ENCODE peak calls at places on chromosomes 2 and 18, in nine cellular contexts. One of them, this sample, is unnamed.

GRCh38 chr2:234633581-234634230 is 136.8 kb upstream of the ARL4C start:
- DNase-seq in thyroid gland: no peak
- DNase-seq in heart right ventricle: no peak
- DNase-seq in AG04450: no peak
- DNase-seq in SK-N-SH: no peak
- DNase-seq in BJ: no peak
- DNase-seq in fibroblast of the aortic adventitia: no peak
- DNase-seq in cardiac fibroblast: no peak
- DNase-seq in choroid plexus epithelial cell: no peak
- DNase-seq in this sample: no peak

GRCh38 chr2:68302281-68302680 is 17.5 kb downstream of the CNRIP1 start:
- DNase-seq in thyroid gland: no peak
- DNase-seq in choroid plexus epithelial cell: no peak
- DNase-seq in heart right ventricle: no peak
- DNase-seq in fibroblast of the aortic adventitia: peak
- DNase-seq in BJ: no peak
- DNase-seq in cardiac fibroblast: peak
- DNase-seq in AG04450: no peak
- DNase-seq in SK-N-SH: peak
- DNase-seq in this sample: no peak

GRCh38 chr2:42238644-42239288 is 69.6 kb downstream of the EML4 start:
- DNase-seq in AG04450: no peak
- DNase-seq in BJ: no peak
- DNase-seq in fibroblast of the aortic adventitia: peak
- DNase-seq in heart right ventricle: peak
- DNase-seq in thyroid gland: peak
- DNase-seq in SK-N-SH: no peak
- DNase-seq in cardiac fibroblast: peak
- DNase-seq in choroid plexus epithelial cell: no peak
- DNase-seq in this sample: peak

GRCh38 chr18:46842583-46842982 is 74.7 kb downstream of the PIAS2 start:
- DNase-seq in thyroid gland: no peak
- DNase-seq in cardiac fibroblast: no peak
- DNase-seq in AG04450: no peak
- DNase-seq in BJ: no peak
- DNase-seq in SK-N-SH: no peak
- DNase-seq in fibroblast of the aortic adventitia: no peak
- DNase-seq in choroid plexus epithelial cell: no peak
- DNase-seq in heart right ventricle: no peak
- DNase-seq in this sample: no peak

GRCh38 chr18:48348739-48349138 is 60.4 kb downstream of the ZBTB7C start:
- DNase-seq in AG04450: no peak
- DNase-seq in thyroid gland: peak
- DNase-seq in SK-N-SH: no peak
- DNase-seq in fibroblast of the aortic adventitia: no peak
- DNase-seq in cardiac fibroblast: no peak
- DNase-seq in choroid plexus epithelial cell: no peak
- DNase-seq in BJ: no peak
- DNase-seq in heart right ventricle: no peak
- DNase-seq in this sample: no peak

GRCh38 chr2:174487536-174488162 is 820 bp upstream of the GPR155 start:
- DNase-seq in AG04450: no peak
- DNase-seq in SK-N-SH: peak
- DNase-seq in BJ: no peak
- DNase-seq in heart right ventricle: no peak
- DNase-seq in fibroblast of the aortic adventitia: no peak
- DNase-seq in thyroid gland: no peak
- DNase-seq in cardiac fibroblast: no peak
- DNase-seq in choroid plexus epithelial cell: no peak
- DNase-seq in this sample: no peak

GRCh38 chr2:120228503-120228902 is 5.3 kb upstream of the TMEM185B start:
- DNase-seq in cardiac fibroblast: no peak
- DNase-seq in SK-N-SH: no peak
- DNase-seq in fibroblast of the aortic adventitia: no peak
- DNase-seq in heart right ventricle: no peak
- DNase-seq in BJ: no peak
- DNase-seq in choroid plexus epithelial cell: no peak
- DNase-seq in thyroid gland: no peak
- DNase-seq in AG04450: no peak
- DNase-seq in this sample: peak

GRCh38 chr2:10043256-10043905 is at the start of gene KLF11:
- DNase-seq in thyroid gland: peak
- DNase-seq in cardiac fibroblast: peak
- DNase-seq in heart right ventricle: peak
- DNase-seq in fibroblast of the aortic adventitia: peak
- DNase-seq in AG04450: no peak
- DNase-seq in BJ: no peak
- DNase-seq in choroid plexus epithelial cell: peak
- DNase-seq in SK-N-SH: peak
- DNase-seq in this sample: peak

GRCh38 chr2:45755585-45756330 is 104.3 kb downstream of the PRKCE start:
- DNase-seq in AG04450: no peak
- DNase-seq in cardiac fibroblast: peak
- DNase-seq in thyroid gland: no peak
- DNase-seq in heart right ventricle: no peak
- DNase-seq in SK-N-SH: no peak
- DNase-seq in choroid plexus epithelial cell: peak
- DNase-seq in BJ: peak
- DNase-seq in fibroblast of the aortic adventitia: peak
- DNase-seq in this sample: no peak

GRCh38 chr2:239292531-239292930 is 108.3 kb downstream of the HDAC4 start:
- DNase-seq in heart right ventricle: no peak
- DNase-seq in cardiac fibroblast: no peak
- DNase-seq in SK-N-SH: no peak
- DNase-seq in fibroblast of the aortic adventitia: no peak
- DNase-seq in thyroid gland: no peak
- DNase-seq in AG04450: no peak
- DNase-seq in BJ: no peak
- DNase-seq in choroid plexus epithelial cell: no peak
- DNase-seq in this sample: no peak

GRCh38 chr2:152740743-152741328 is 22.4 kb downstream of the ARL6IP6 start:
- DNase-seq in heart right ventricle: no peak
- DNase-seq in BJ: peak
- DNase-seq in cardiac fibroblast: peak
- DNase-seq in thyroid gland: no peak
- DNase-seq in choroid plexus epithelial cell: peak
- DNase-seq in AG04450: peak
- DNase-seq in SK-N-SH: peak
- DNase-seq in fibroblast of the aortic adventitia: peak
- DNase-seq in this sample: peak

GRCh38 chr18:45775726-45776125 is 49.7 kb upstream of the SIGLEC15 start:
- DNase-seq in BJ: no peak
- DNase-seq in fibroblast of the aortic adventitia: no peak
- DNase-seq in SK-N-SH: peak
- DNase-seq in heart right ventricle: no peak
- DNase-seq in AG04450: no peak
- DNase-seq in thyroid gland: no peak
- DNase-seq in cardiac fibroblast: no peak
- DNase-seq in choroid plexus epithelial cell: no peak
- DNase-seq in this sample: no peak
- H3K4me3 ChIP-seq in BJ: peak
- H3K4me3 ChIP-seq in fibroblast of the aortic adventitia: peak
- H3K4me3 ChIP-seq in SK-N-SH: peak
- H3K4me3 ChIP-seq in heart right ventricle: peak
- H3K4me3 ChIP-seq in AG04450: peak
- H3K4me3 ChIP-seq in thyroid gland: peak
- H3K4me3 ChIP-seq in cardiac fibroblast: peak
- H3K4me3 ChIP-seq in choroid plexus epithelial cell: peak
- H3K4me3 ChIP-seq in this sample: peak

GRCh38 chr18:75241705-75242104 is 31.1 kb downstream of the TSHZ1 start:
- DNase-seq in thyroid gland: no peak
- DNase-seq in SK-N-SH: no peak
- DNase-seq in AG04450: no peak
- DNase-seq in heart right ventricle: no peak
- DNase-seq in fibroblast of the aortic adventitia: no peak
- DNase-seq in BJ: no peak
- DNase-seq in cardiac fibroblast: no peak
- DNase-seq in choroid plexus epithelial cell: no peak
- DNase-seq in this sample: no peak

GRCh38 chr18:75247601-75248421 is 37.2 kb downstream of the TSHZ1 start:
- DNase-seq in AG04450: no peak
- DNase-seq in fibroblast of the aortic adventitia: peak
- DNase-seq in BJ: no peak
- DNase-seq in thyroid gland: no peak
- DNase-seq in heart right ventricle: peak
- DNase-seq in choroid plexus epithelial cell: peak
- DNase-seq in cardiac fibroblast: peak
- DNase-seq in SK-N-SH: no peak
- DNase-seq in this sample: peak

GRCh38 chr18:75244914-75245313 is 34.3 kb downstream of the TSHZ1 start:
- DNase-seq in thyroid gland: no peak
- DNase-seq in heart right ventricle: no peak
- DNase-seq in cardiac fibroblast: no peak
- DNase-seq in choroid plexus epithelial cell: no peak
- DNase-seq in BJ: no peak
- DNase-seq in SK-N-SH: peak
- DNase-seq in fibroblast of the aortic adventitia: no peak
- DNase-seq in AG04450: no peak
- DNase-seq in this sample: no peak

GRCh38 chr18:75247041-75247551 is 36.5 kb downstream of the TSHZ1 start:
- DNase-seq in choroid plexus epithelial cell: peak
- DNase-seq in SK-N-SH: peak
- DNase-seq in thyroid gland: no peak
- DNase-seq in heart right ventricle: no peak
- DNase-seq in cardiac fibroblast: peak
- DNase-seq in BJ: no peak
- DNase-seq in AG04450: no peak
- DNase-seq in fibroblast of the aortic adventitia: peak
- DNase-seq in this sample: peak

GRCh38 chr18:75244336-75244735 is 33.7 kb downstream of the TSHZ1 start:
- DNase-seq in heart right ventricle: no peak
- DNase-seq in SK-N-SH: peak
- DNase-seq in AG04450: no peak
- DNase-seq in cardiac fibroblast: no peak
- DNase-seq in choroid plexus epithelial cell: no peak
- DNase-seq in fibroblast of the aortic adventitia: no peak
- DNase-seq in thyroid gland: no peak
- DNase-seq in BJ: no peak
- DNase-seq in this sample: no peak
- TF ChIP-seq CTCF in heart right ventricle: peak
- TF ChIP-seq CTCF in SK-N-SH: peak
- TF ChIP-seq CTCF in AG04450: no peak
- TF ChIP-seq CTCF in cardiac fibroblast: no peak
- TF ChIP-seq CTCF in choroid plexus epithelial cell: no peak
- TF ChIP-seq CTCF in fibroblast of the aortic adventitia: no peak
- TF ChIP-seq CTCF in thyroid gland: no peak
- TF ChIP-seq CTCF in BJ: peak
- TF ChIP-seq CTCF in this sample: no peak

GRCh38 chr2:197276156-197276555 is 34.4 kb downstream of the ANKRD44 start:
- DNase-seq in cardiac fibroblast: no peak
- DNase-seq in heart right ventricle: no peak
- DNase-seq in AG04450: no peak
- DNase-seq in thyroid gland: no peak
- DNase-seq in BJ: no peak
- DNase-seq in fibroblast of the aortic adventitia: no peak
- DNase-seq in SK-N-SH: no peak
- DNase-seq in choroid plexus epithelial cell: no peak
- DNase-seq in this sample: no peak
- H3K4me3 ChIP-seq in cardiac fibroblast: no peak
- H3K4me3 ChIP-seq in heart right ventricle: no peak
- H3K4me3 ChIP-seq in AG04450: no peak
- H3K4me3 ChIP-seq in thyroid gland: no peak
- H3K4me3 ChIP-seq in BJ: no peak
- H3K4me3 ChIP-seq in fibroblast of the aortic adventitia: no peak
- H3K4me3 ChIP-seq in SK-N-SH: no peak
- H3K4me3 ChIP-seq in choroid plexus epithelial cell: no peak
- H3K4me3 ChIP-seq in this sample: no peak

GRCh38 chr2:129193961-129194360 is 785.5 kb upstream of the RAB6C start:
- DNase-seq in heart right ventricle: no peak
- DNase-seq in choroid plexus epithelial cell: no peak
- DNase-seq in cardiac fibroblast: no peak
- DNase-seq in AG04450: no peak
- DNase-seq in fibroblast of the aortic adventitia: no peak
- DNase-seq in thyroid gland: no peak
- DNase-seq in BJ: no peak
- DNase-seq in SK-N-SH: no peak
- DNase-seq in this sample: no peak
- TF ChIP-seq CTCF in heart right ventricle: no peak
- TF ChIP-seq CTCF in choroid plexus epithelial cell: no peak
- TF ChIP-seq CTCF in cardiac fibroblast: no peak
- TF ChIP-seq CTCF in AG04450: no peak
- TF ChIP-seq CTCF in fibroblast of the aortic adventitia: no peak
- TF ChIP-seq CTCF in thyroid gland: no peak
- TF ChIP-seq CTCF in BJ: no peak
- TF ChIP-seq CTCF in SK-N-SH: no peak
- TF ChIP-seq CTCF in this sample: no peak

DNA sequence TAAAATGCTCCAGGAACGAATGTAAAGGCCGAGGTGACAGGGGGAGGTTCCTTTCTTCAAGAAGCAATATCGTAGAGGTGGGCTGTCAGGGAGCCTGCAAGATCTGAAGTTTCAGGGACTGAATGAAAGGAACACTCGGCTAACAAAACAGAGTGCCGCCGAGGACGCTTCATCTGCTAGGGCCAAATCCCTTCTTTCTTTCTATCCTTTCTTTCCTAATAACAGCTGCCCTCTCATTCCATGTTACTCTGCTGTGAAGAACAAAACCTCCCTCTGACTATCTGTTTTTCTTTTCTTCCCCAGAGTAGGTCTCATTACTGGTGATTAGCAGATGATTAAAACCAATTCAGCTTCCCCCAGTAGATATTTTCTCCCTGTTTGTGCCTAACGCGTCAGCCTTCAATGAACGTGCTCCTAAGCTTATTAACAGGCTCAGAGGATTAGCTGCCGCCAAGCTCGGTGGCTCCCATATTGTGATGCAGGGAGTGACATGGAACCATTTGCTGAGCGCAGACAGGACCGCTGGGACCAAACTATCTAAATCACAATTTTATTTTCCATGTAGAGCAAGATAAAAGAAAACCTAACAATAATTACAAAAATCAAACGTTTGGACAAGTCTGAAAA is 414.6 kb downstream of the TMEM182 start:
- DNase-seq in thyroid gland: no peak
- DNase-seq in cardiac fibroblast: no peak
- DNase-seq in fibroblast of the aortic adventitia: no peak
- DNase-seq in choroid plexus epithelial cell: no peak
- DNase-seq in SK-N-SH: no peak
- DNase-seq in AG04450: no peak
- DNase-seq in heart right ventricle: no peak
- DNase-seq in BJ: no peak
- DNase-seq in this sample: no peak
- H3K4me3 ChIP-seq in thyroid gland: no peak
- H3K4me3 ChIP-seq in cardiac fibroblast: no peak
- H3K4me3 ChIP-seq in fibroblast of the aortic adventitia: no peak
- H3K4me3 ChIP-seq in choroid plexus epithelial cell: no peak
- H3K4me3 ChIP-seq in SK-N-SH: no peak
- H3K4me3 ChIP-seq in AG04450: no peak
- H3K4me3 ChIP-seq in heart right ventricle: no peak
- H3K4me3 ChIP-seq in BJ: no peak
- H3K4me3 ChIP-seq in this sample: no peak

GRCh38 chr2:49585921-49586320 is 431.6 kb upstream of the FSHR start:
- DNase-seq in cardiac fibroblast: no peak
- DNase-seq in BJ: no peak
- DNase-seq in fibroblast of the aortic adventitia: no peak
- DNase-seq in AG04450: no peak
- DNase-seq in SK-N-SH: no peak
- DNase-seq in heart right ventricle: no peak
- DNase-seq in thyroid gland: no peak
- DNase-seq in choroid plexus epithelial cell: no peak
- DNase-seq in this sample: no peak

DNA sequence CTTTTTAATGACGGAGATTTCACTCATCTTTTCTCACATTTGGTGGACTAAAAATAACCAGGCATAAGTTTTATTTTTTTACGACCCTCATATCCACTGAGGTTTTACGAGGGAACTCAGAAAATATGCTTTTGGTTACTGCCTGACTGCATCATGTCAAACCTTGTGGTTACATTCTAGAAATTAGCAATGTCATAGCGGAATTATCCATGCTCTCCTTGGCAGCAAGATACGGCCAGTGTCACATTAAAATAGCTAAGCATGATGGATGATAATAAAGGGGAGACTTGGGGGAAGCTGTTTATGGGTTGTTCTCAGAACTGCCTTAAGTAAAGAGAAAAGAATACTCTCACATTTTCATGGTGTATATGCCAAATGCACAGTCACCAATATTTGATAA is 428.7 kb upstream of the FSHR start:
- DNase-seq in thyroid gland: no peak
- DNase-seq in BJ: no peak
- DNase-seq in cardiac fibroblast: no peak
- DNase-seq in AG04450: no peak
- DNase-seq in heart right ventricle: no peak
- DNase-seq in SK-N-SH: no peak
- DNase-seq in choroid plexus epithelial cell: no peak
- DNase-seq in fibroblast of the aortic adventitia: no peak
- DNase-seq in this sample: no peak
- TF ChIP-seq CTCF in thyroid gland: no peak
- TF ChIP-seq CTCF in BJ: no peak
- TF ChIP-seq CTCF in cardiac fibroblast: no peak
- TF ChIP-seq CTCF in AG04450: no peak
- TF ChIP-seq CTCF in heart right ventricle: no peak
- TF ChIP-seq CTCF in SK-N-SH: no peak
- TF ChIP-seq CTCF in choroid plexus epithelial cell: no peak
- TF ChIP-seq CTCF in fibroblast of the aortic adventitia: no peak
- TF ChIP-seq CTCF in this sample: no peak